ENCODE peak calls at places on chromosomes 11 and 22, in six cellular contexts. C, K, J, Y, S and O are unnamed samples.
A peak's percentile ranks its signal among the peaks of the same experiment; 100 is the strongest.

GRCh38 chr22:24133187-24133965 is 47.9 kb upstream of the SUSD2 start:
- DNase-seq in C (no peak), K (no peak), J (no peak), Y (no peak), S (no peak), O (no peak)

GRCh38 chr22:26903030-26903856 is 245.9 kb downstream of the MIAT start:
- DNase-seq in C (no peak), K (no peak), J (peak; percentile 1), Y (no peak), S (no peak), O (peak; percentile 69)

GRCh38 chr11:128890216-128890542 is 977 bp upstream of the KCNJ5 start:
- DNase-seq in C (no peak), K (peak; percentile 58), J (no peak), Y (no peak), S (no peak), O (no peak)

GRCh38 chr11:34165121-34165520 is 59.7 kb downstream of the NAT10 start:
- DNase-seq in C (no peak), K (no peak), J (no peak), Y (no peak), S (no peak), O (no peak)

GRCh38 chr11:46711288-46711687 is 7.7 kb upstream of the F2 start:
- DNase-seq in C (no peak), K (no peak), J (no peak), Y (no peak), S (no peak), O (no peak)

GRCh38 chr22:31090217-31091085 is 9.3 kb downstream of the SMTN start:
- DNase-seq in C (no peak), K (no peak), J (no peak), Y (no peak), S (no peak), O (peak; percentile 41)

GRCh38 chr22:50247748-50248147 is 2.9 kb upstream of the TUBGCP6 start:
- DNase-seq in C (no peak), K (no peak), J (no peak), Y (no peak), S (no peak), O (peak; percentile 75)

GRCh38 chr11:128771102-128771501 is 77.2 kb downstream of the FLI1 start:
- DNase-seq in C (no peak), K (no peak), J (no peak), Y (no peak), S (no peak), O (no peak)

GRCh38 chr11:48081151-48082010 is 101.0 kb downstream of the PTPRJ start:
- DNase-seq in C (no peak), K (peak; percentile 86), J (no peak), Y (peak; percentile 21), S (peak; percentile 79), O (no peak)

GRCh38 chr11:116658876-116659535 is 113.8 kb downstream of the BUD13 start:
- DNase-seq in C (no peak), K (no peak), J (no peak), Y (no peak), S (no peak), O (no peak)

GRCh38 chr11:112057170-112057569 is 16.6 kb downstream of the PIH1D2 start:
- DNase-seq in C (no peak), K (no peak), J (no peak), Y (no peak), S (no peak), O (no peak)

GRCh38 chr11:15199693-15200092 is 85.0 kb downstream of the INSC start:
- DNase-seq in C (no peak), K (no peak), J (no peak), Y (no peak), S (no peak), O (peak; percentile 1)

GRCh38 chr11:17508816-17509215 is 32.2 kb upstream of the ABCC8 start:
- DNase-seq in C (no peak), K (no peak), J (no peak), Y (no peak), S (no peak), O (no peak)

GRCh38 chr11:1938343-1939005 is 8.7 kb upstream of the MRPL23 start:
- DNase-seq in C (no peak), K (peak; percentile 64), J (no peak), Y (no peak), S (no peak), O (no peak)

GRCh38 chr11:74316772-74317505 is 5.5 kb upstream of the P4HA3 start:
- DNase-seq in C (no peak), K (no peak), J (no peak), Y (no peak), S (no peak), O (no peak)

GRCh38 chr11:44301856-44302231 is 8.1 kb downstream of the ALX4 start:
- DNase-seq in C (no peak), K (no peak), J (no peak), Y (no peak), S (no peak), O (no peak)

GRCh38 chr11:2927851-2928604 is 1.2 kb downstream of the PHLDA2 start:
- DNase-seq in C (no peak), K (peak; percentile 71), J (no peak), Y (no peak), S (no peak), O (no peak)

GRCh38 chr11:32198053-32198452 is 107.2 kb downstream of the RCN1 start:
- DNase-seq in C (no peak), K (no peak), J (no peak), Y (no peak), S (no peak), O (no peak)

GRCh38 chr11:12864316-12865156 is 144.6 kb upstream of the RASSF10 start:
- DNase-seq in C (no peak), K (no peak), J (no peak), Y (no peak), S (no peak), O (peak; percentile 65)

GRCh38 chr22:19470010-19470409 is 9.0 kb downstream of the UFD1 start:
- DNase-seq in C (no peak), K (no peak), J (no peak), Y (no peak), S (no peak), O (no peak)

GRCh38 chr11:134483291-134483690 is 71.2 kb upstream of the B3GAT1 start:
- DNase-seq in C (no peak), K (peak; percentile 72), J (no peak), Y (no peak), S (no peak), O (no peak)

GRCh38 chr11:43585877-43586608 is 94.5 kb upstream of the HSD17B12 start:
- DNase-seq in C (no peak), K (no peak), J (no peak), Y (no peak), S (no peak), O (no peak)

GRCh38 chr11:12706531-12707499 is 32.6 kb downstream of the TEAD1 start:
- DNase-seq in C (no peak), K (no peak), J (no peak), Y (no peak), S (no peak), O (no peak)

GRCh38 chr22:35258144-35258988 is 1.1 kb downstream of the HMGXB4 start:
- DNase-seq in C (no peak), K (no peak), J (peak; percentile 7), Y (no peak), S (no peak), O (peak; percentile 77)

GRCh38 chr11:117315285-117316196 is 515 bp downstream of the BACE1 start:
- DNase-seq in C (no peak), K (no peak), J (peak; percentile 7), Y (no peak), S (no peak), O (no peak)

GRCh38 chr11:33296695-33297094 is 39.5 kb downstream of the HIPK3 start:
- DNase-seq in C (no peak), K (no peak), J (no peak), Y (no peak), S (no peak), O (no peak)

GRCh38 chr11:2976289-2977063 is 15.7 kb downstream of the NAP1L4 start:
- DNase-seq in C (no peak), K (no peak), J (no peak), Y (no peak), S (no peak), O (no peak)